ENCODE peak calls at places on chromosome 9, in ten cellular contexts. One of them, this sample, is unnamed.
A peak's percentile ranks its signal among the peaks of the same experiment; 100 is the strongest.

GRCh38 chr9:104795857-104796256 is 31.9 kb downstream of the NIPSNAP3B start:
- DNase-seq in HepG2: no peak
- DNase-seq in IMR-90: no peak
- DNase-seq in lower lobe of right lung: no peak
- DNase-seq in PC-9: no peak
- DNase-seq in fibroblast of lung: no peak
- DNase-seq in naive thymus-derived CD4-positive, alpha-beta T cell: no peak
- DNase-seq in small intestine: no peak
- DNase-seq in lung: peak; percentile 17
- DNase-seq in colonic mucosa: no peak
- DNase-seq in this sample: no peak

GRCh38 chr9:119941081-119941480 is 571.8 kb upstream of the BRINP1 start:
- DNase-seq in HepG2: no peak
- DNase-seq in IMR-90: no peak
- DNase-seq in lower lobe of right lung: no peak
- DNase-seq in PC-9: no peak
- DNase-seq in fibroblast of lung: no peak
- DNase-seq in naive thymus-derived CD4-positive, alpha-beta T cell: no peak
- DNase-seq in small intestine: no peak
- DNase-seq in lung: no peak
- DNase-seq in colonic mucosa: no peak
- DNase-seq in this sample: no peak

GRCh38 chr9:83384214-83384613 is 154.0 kb downstream of the FRMD3 start:
- DNase-seq in HepG2: no peak
- DNase-seq in IMR-90: no peak
- DNase-seq in lower lobe of right lung: no peak
- DNase-seq in PC-9: no peak
- DNase-seq in fibroblast of lung: no peak
- DNase-seq in naive thymus-derived CD4-positive, alpha-beta T cell: no peak
- DNase-seq in small intestine: no peak
- DNase-seq in lung: no peak
- DNase-seq in colonic mucosa: no peak
- DNase-seq in this sample: no peak

GRCh38 chr9:83355024-83355444 is 183.2 kb downstream of the FRMD3 start:
- DNase-seq in HepG2: no peak
- DNase-seq in IMR-90: peak; percentile 6
- DNase-seq in lower lobe of right lung: no peak
- DNase-seq in PC-9: no peak
- DNase-seq in fibroblast of lung: peak; percentile 15
- DNase-seq in naive thymus-derived CD4-positive, alpha-beta T cell: no peak
- DNase-seq in small intestine: no peak
- DNase-seq in lung: no peak
- DNase-seq in colonic mucosa: no peak
- DNase-seq in this sample: no peak

GRCh38 chr9:16074962-16075361 is 522.1 kb downstream of the CCDC171 start:
- DNase-seq in HepG2: no peak
- DNase-seq in IMR-90: peak; percentile 71
- DNase-seq in lower lobe of right lung: no peak
- DNase-seq in PC-9: no peak
- DNase-seq in fibroblast of lung: peak; percentile 64
- DNase-seq in naive thymus-derived CD4-positive, alpha-beta T cell: no peak
- DNase-seq in small intestine: no peak
- DNase-seq in lung: no peak
- DNase-seq in colonic mucosa: no peak
- DNase-seq in this sample: no peak

GRCh38 chr9:137971477-137972138 is 94.0 kb downstream of the CACNA1B start:
- DNase-seq in HepG2: no peak
- DNase-seq in IMR-90: no peak
- DNase-seq in lower lobe of right lung: peak; percentile 41
- DNase-seq in PC-9: no peak
- DNase-seq in fibroblast of lung: no peak
- DNase-seq in naive thymus-derived CD4-positive, alpha-beta T cell: no peak
- DNase-seq in small intestine: no peak
- DNase-seq in lung: no peak
- DNase-seq in colonic mucosa: no peak
- DNase-seq in this sample: no peak

GRCh38 chr9:16278420-16278999 is 592.0 kb downstream of the BNC2 start:
- DNase-seq in HepG2: no peak
- DNase-seq in IMR-90: no peak
- DNase-seq in lower lobe of right lung: no peak
- DNase-seq in PC-9: no peak
- DNase-seq in fibroblast of lung: no peak
- DNase-seq in naive thymus-derived CD4-positive, alpha-beta T cell: no peak
- DNase-seq in small intestine: no peak
- DNase-seq in lung: no peak
- DNase-seq in colonic mucosa: no peak
- DNase-seq in this sample: no peak

GRCh38 chr9:77534376-77535057 is 113.6 kb downstream of the GNA14 start:
- DNase-seq in HepG2: peak; percentile 96
- DNase-seq in IMR-90: no peak
- DNase-seq in lower lobe of right lung: no peak
- DNase-seq in PC-9: no peak
- DNase-seq in fibroblast of lung: no peak
- DNase-seq in naive thymus-derived CD4-positive, alpha-beta T cell: no peak
- DNase-seq in small intestine: no peak
- DNase-seq in lung: no peak
- DNase-seq in colonic mucosa: peak; percentile 35
- DNase-seq in this sample: no peak

GRCh38 chr9:89079421-89079820 is 88.2 kb downstream of the S1PR3 start:
- DNase-seq in HepG2: no peak
- DNase-seq in IMR-90: peak; percentile 61
- DNase-seq in lower lobe of right lung: no peak
- DNase-seq in PC-9: no peak
- DNase-seq in fibroblast of lung: peak; percentile 31
- DNase-seq in naive thymus-derived CD4-positive, alpha-beta T cell: no peak
- DNase-seq in small intestine: no peak
- DNase-seq in lung: no peak
- DNase-seq in colonic mucosa: no peak
- DNase-seq in this sample: no peak

GRCh38 chr9:87615547-87616148 is 110.3 kb upstream of the CTSL start:
- DNase-seq in HepG2: no peak
- DNase-seq in IMR-90: no peak
- DNase-seq in lower lobe of right lung: no peak
- DNase-seq in PC-9: peak; percentile 79
- DNase-seq in fibroblast of lung: peak; percentile 51
- DNase-seq in naive thymus-derived CD4-positive, alpha-beta T cell: no peak
- DNase-seq in small intestine: no peak
- DNase-seq in lung: no peak
- DNase-seq in colonic mucosa: no peak
- DNase-seq in this sample: no peak

GRCh38 chr9:75108571-75108970 is 20.3 kb downstream of the OSTF1 start:
- DNase-seq in HepG2: no peak
- DNase-seq in IMR-90: peak; percentile 79
- DNase-seq in lower lobe of right lung: peak; percentile 68
- DNase-seq in PC-9: peak; percentile 30
- DNase-seq in fibroblast of lung: peak; percentile 69
- DNase-seq in naive thymus-derived CD4-positive, alpha-beta T cell: no peak
- DNase-seq in small intestine: peak; percentile 25
- DNase-seq in lung: no peak
- DNase-seq in colonic mucosa: no peak
- DNase-seq in this sample: peak; percentile 46

GRCh38 chr9:91515074-91515687 is 91.5 kb upstream of the NFIL3 start:
- DNase-seq in HepG2: no peak
- DNase-seq in IMR-90: peak; percentile 96
- DNase-seq in lower lobe of right lung: no peak
- DNase-seq in PC-9: no peak
- DNase-seq in fibroblast of lung: peak; percentile 95
- DNase-seq in naive thymus-derived CD4-positive, alpha-beta T cell: no peak
- DNase-seq in small intestine: peak; percentile 56
- DNase-seq in lung: no peak
- DNase-seq in colonic mucosa: no peak
- DNase-seq in this sample: peak; percentile 58

GRCh38 chr9:21967707-21968106 is 26.5 kb downstream of the CDKN2A start:
- DNase-seq in HepG2: no peak
- DNase-seq in IMR-90: no peak
- DNase-seq in lower lobe of right lung: no peak
- DNase-seq in PC-9: no peak
- DNase-seq in fibroblast of lung: no peak
- DNase-seq in naive thymus-derived CD4-positive, alpha-beta T cell: no peak
- DNase-seq in small intestine: no peak
- DNase-seq in lung: no peak
- DNase-seq in colonic mucosa: no peak
- DNase-seq in this sample: no peak

GRCh38 chr9:101718176-101718575 is 20.3 kb downstream of the GRIN3A start:
- DNase-seq in HepG2: no peak
- DNase-seq in IMR-90: no peak
- DNase-seq in lower lobe of right lung: no peak
- DNase-seq in PC-9: no peak
- DNase-seq in fibroblast of lung: no peak
- DNase-seq in naive thymus-derived CD4-positive, alpha-beta T cell: no peak
- DNase-seq in small intestine: no peak
- DNase-seq in lung: no peak
- DNase-seq in colonic mucosa: no peak
- DNase-seq in this sample: no peak

GRCh38 chr9:123339666-123340414 is 16.2 kb upstream of the CRB2 start:
- DNase-seq in HepG2: no peak
- DNase-seq in IMR-90: no peak
- DNase-seq in lower lobe of right lung: no peak
- DNase-seq in PC-9: no peak
- DNase-seq in fibroblast of lung: peak; percentile 40
- DNase-seq in naive thymus-derived CD4-positive, alpha-beta T cell: no peak
- DNase-seq in small intestine: no peak
- DNase-seq in lung: no peak
- DNase-seq in colonic mucosa: no peak
- DNase-seq in this sample: no peak

GRCh38 chr9:21395778-21396717 is 10.8 kb upstream of the IFNA2 start:
- DNase-seq in HepG2: peak; percentile 10
- DNase-seq in IMR-90: no peak
- DNase-seq in lower lobe of right lung: peak; percentile 72
- DNase-seq in PC-9: peak; percentile 18
- DNase-seq in fibroblast of lung: no peak
- DNase-seq in naive thymus-derived CD4-positive, alpha-beta T cell: peak; percentile 62
- DNase-seq in small intestine: peak; percentile 20
- DNase-seq in lung: no peak
- DNase-seq in colonic mucosa: peak; percentile 39
- DNase-seq in this sample: peak; percentile 37

GRCh38 chr9:115200711-115201505 is 83.0 kb upstream of the TNC start:
- DNase-seq in HepG2: no peak
- DNase-seq in IMR-90: peak; percentile 16
- DNase-seq in lower lobe of right lung: no peak
- DNase-seq in PC-9: no peak
- DNase-seq in fibroblast of lung: peak; percentile 71
- DNase-seq in naive thymus-derived CD4-positive, alpha-beta T cell: no peak
- DNase-seq in small intestine: no peak
- DNase-seq in lung: no peak
- DNase-seq in colonic mucosa: no peak
- DNase-seq in this sample: no peak

GRCh38 chr9:35198191-35198590 is 36.4 kb downstream of the UNC13B start:
- DNase-seq in HepG2: no peak
- DNase-seq in IMR-90: no peak
- DNase-seq in lower lobe of right lung: no peak
- DNase-seq in PC-9: no peak
- DNase-seq in fibroblast of lung: no peak
- DNase-seq in naive thymus-derived CD4-positive, alpha-beta T cell: no peak
- DNase-seq in small intestine: no peak
- DNase-seq in lung: no peak
- DNase-seq in colonic mucosa: no peak
- DNase-seq in this sample: no peak
- H3K4me1 ChIP-seq in HepG2: peaks cover 11% of the 10 kb centered on the region
- H3K4me1 ChIP-seq in IMR-90: no peaks in the 10 kb centered on the region
- H3K4me1 ChIP-seq in lower lobe of right lung: no peaks in the 10 kb centered on the region
- H3K4me1 ChIP-seq in PC-9: no peaks in the 10 kb centered on the region
- H3K4me1 ChIP-seq in fibroblast of lung: no peaks in the 10 kb centered on the region
- H3K4me1 ChIP-seq in naive thymus-derived CD4-positive, alpha-beta T cell: no peaks in the 10 kb centered on the region
- H3K4me1 ChIP-seq in small intestine: no peaks in the 10 kb centered on the region
- H3K4me1 ChIP-seq in lung: no peaks in the 10 kb centered on the region
- H3K4me1 ChIP-seq in colonic mucosa: no peaks in the 10 kb centered on the region
- H3K4me1 ChIP-seq in this sample: no peaks in the 10 kb centered on the region

GRCh38 chr9:135919318-135919717 is 12.0 kb upstream of the CAMSAP1 start:
- DNase-seq in HepG2: no peak
- DNase-seq in IMR-90: no peak
- DNase-seq in lower lobe of right lung: no peak
- DNase-seq in PC-9: no peak
- DNase-seq in fibroblast of lung: no peak
- DNase-seq in naive thymus-derived CD4-positive, alpha-beta T cell: no peak
- DNase-seq in small intestine: no peak
- DNase-seq in lung: no peak
- DNase-seq in colonic mucosa: no peak
- DNase-seq in this sample: no peak
- H3K9me3 ChIP-seq in HepG2: peaks cover 25% of the 10 kb centered on the region
- H3K9me3 ChIP-seq in IMR-90: peaks cover 35% of the 10 kb centered on the region
- H3K9me3 ChIP-seq in lower lobe of right lung: peaks cover 39% of the 10 kb centered on the region
- H3K9me3 ChIP-seq in PC-9: no peaks in the 10 kb centered on the region
- H3K9me3 ChIP-seq in fibroblast of lung: peaks cover 3% of the 10 kb centered on the region
- H3K9me3 ChIP-seq in naive thymus-derived CD4-positive, alpha-beta T cell: peaks cover 6% of the 10 kb centered on the region
- H3K9me3 ChIP-seq in small intestine: no peaks in the 10 kb centered on the region
- H3K9me3 ChIP-seq in lung: peaks cover 19% of the 10 kb centered on the region
- H3K9me3 ChIP-seq in colonic mucosa: no peaks in the 10 kb centered on the region
- H3K9me3 ChIP-seq in this sample: peaks cover 26% of the 10 kb centered on the region

DNA sequence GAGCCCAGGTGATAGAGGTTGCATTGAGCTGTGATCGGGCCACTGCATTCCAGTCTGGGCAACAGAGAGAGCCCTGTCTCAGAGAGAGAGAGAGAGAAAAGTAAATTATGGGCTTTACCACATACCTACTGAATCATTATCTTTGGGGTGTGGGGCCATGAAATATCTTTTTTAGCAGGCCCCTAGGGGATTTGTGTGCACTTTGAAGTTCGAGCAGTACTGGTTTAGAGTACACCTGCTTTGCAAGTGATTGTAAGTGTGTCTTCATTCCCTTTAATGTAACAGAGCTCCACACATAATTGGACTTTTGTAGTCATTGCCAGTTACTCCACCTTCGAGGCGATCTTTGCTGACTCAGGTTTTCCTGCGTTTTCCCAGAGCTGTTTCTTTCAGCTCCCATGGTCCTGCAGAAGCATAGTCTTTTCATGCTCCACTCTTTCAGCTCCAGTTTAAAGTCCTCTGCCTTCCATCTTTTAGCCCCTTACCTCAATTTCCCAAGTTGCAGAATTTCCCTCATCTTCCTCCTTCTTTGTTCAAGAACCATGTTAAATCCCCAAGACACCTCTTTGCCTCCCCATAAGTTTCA is 24.0 kb upstream of the FRMPD1 start:
- DNase-seq in HepG2: no peak
- DNase-seq in IMR-90: no peak
- DNase-seq in lower lobe of right lung: no peak
- DNase-seq in PC-9: no peak
- DNase-seq in fibroblast of lung: no peak
- DNase-seq in naive thymus-derived CD4-positive, alpha-beta T cell: no peak
- DNase-seq in small intestine: no peak
- DNase-seq in lung: no peak
- DNase-seq in colonic mucosa: no peak
- DNase-seq in this sample: no peak
- H3K4me1 ChIP-seq in HepG2: no peaks in the 10 kb centered on the region
- H3K4me1 ChIP-seq in IMR-90: peaks cover 2% of the 10 kb centered on the region
- H3K4me1 ChIP-seq in lower lobe of right lung: no peaks in the 10 kb centered on the region
- H3K4me1 ChIP-seq in PC-9: no peaks in the 10 kb centered on the region
- H3K4me1 ChIP-seq in fibroblast of lung: no peaks in the 10 kb centered on the region
- H3K4me1 ChIP-seq in naive thymus-derived CD4-positive, alpha-beta T cell: no peaks in the 10 kb centered on the region
- H3K4me1 ChIP-seq in small intestine: no peaks in the 10 kb centered on the region
- H3K4me1 ChIP-seq in lung: no peaks in the 10 kb centered on the region
- H3K4me1 ChIP-seq in colonic mucosa: no peaks in the 10 kb centered on the region
- H3K4me1 ChIP-seq in this sample: no peaks in the 10 kb centered on the region

DNA sequence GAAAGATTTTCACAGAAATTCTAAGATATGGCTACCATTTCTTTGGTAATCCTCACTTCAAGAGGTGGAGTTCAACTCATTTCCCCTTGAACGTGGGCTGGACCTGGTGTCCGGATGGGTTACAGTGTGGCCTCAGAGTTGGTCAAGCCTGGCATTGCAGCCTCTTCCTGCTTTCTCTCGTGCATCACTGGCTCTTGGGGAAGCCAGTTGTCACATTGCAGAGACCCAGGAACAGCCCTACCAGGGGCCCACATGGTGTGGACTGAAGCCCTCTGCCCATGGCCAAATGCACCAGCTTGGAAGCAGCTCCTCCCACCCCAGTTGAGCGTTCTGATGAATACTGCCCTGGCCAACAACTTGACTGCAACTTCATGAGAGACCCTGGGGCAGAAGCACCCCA is 47.7 kb upstream of the FCN1 start:
- DNase-seq in HepG2: no peak
- DNase-seq in IMR-90: no peak
- DNase-seq in lower lobe of right lung: peak; percentile 57
- DNase-seq in PC-9: no peak
- DNase-seq in fibroblast of lung: no peak
- DNase-seq in naive thymus-derived CD4-positive, alpha-beta T cell: no peak
- DNase-seq in small intestine: no peak
- DNase-seq in lung: no peak
- DNase-seq in colonic mucosa: no peak
- DNase-seq in this sample: no peak
- H3K9me3 ChIP-seq in HepG2: no peaks in the 10 kb centered on the region
- H3K9me3 ChIP-seq in IMR-90: no peaks in the 10 kb centered on the region
- H3K9me3 ChIP-seq in lower lobe of right lung: no peaks in the 10 kb centered on the region
- H3K9me3 ChIP-seq in PC-9: no peaks in the 10 kb centered on the region
- H3K9me3 ChIP-seq in fibroblast of lung: no peaks in the 10 kb centered on the region
- H3K9me3 ChIP-seq in naive thymus-derived CD4-positive, alpha-beta T cell: no peaks in the 10 kb centered on the region
- H3K9me3 ChIP-seq in small intestine: no peaks in the 10 kb centered on the region
- H3K9me3 ChIP-seq in lung: peaks cover 6% of the 10 kb centered on the region
- H3K9me3 ChIP-seq in colonic mucosa: no peaks in the 10 kb centered on the region
- H3K9me3 ChIP-seq in this sample: no peaks in the 10 kb centered on the region

This sample was measured in body of pancreas.